ENCODE peak calls at places on chromosomes 4 and X, in ten cellular contexts. One of them, this sample, is unnamed.
A peak's percentile ranks its signal among the peaks of the same experiment; 100 is the strongest.

GRCh38 chrX:151505796-151506195 is 57.7 kb upstream of the PASD1 start:
- DNase-seq in A549: peak; percentile 3
- DNase-seq in stimulated activated naive CD8-positive, alpha-beta T cell treated with anti-CD3 and anti-CD28 coated beads, Interleukin-15, Interleukin-2, amounts not matched to agents 100 U/mL and 50 U/mL, for 24 hours: no peak
- DNase-seq in GM23248: peak; percentile 54
- DNase-seq in stimulated activated CD8-positive, alpha-beta memory T cell treated with anti-CD3 and anti-CD28 coated beads, Interleukin-4, amount 100 ng/mL, for 1 hour: no peak
- DNase-seq in NCI-H1694 treated with DMSO at 0.1 percent for 48 hours: no peak
- DNase-seq in AG10803: peak; percentile 12
- DNase-seq in D341Med: peak; percentile 52
- DNase-seq in chondrocyte: no peak
- DNase-seq in IMR-90: no peak
- DNase-seq in this sample: peak; percentile 31

GRCh38 chr4:5143940-5144339 is 92.7 kb downstream of the STK32B start:
- DNase-seq in A549: no peak
- DNase-seq in stimulated activated naive CD8-positive, alpha-beta T cell treated with anti-CD3 and anti-CD28 coated beads, Interleukin-15, Interleukin-2, amounts not matched to agents 100 U/mL and 50 U/mL, for 24 hours: no peak
- DNase-seq in GM23248: no peak
- DNase-seq in stimulated activated CD8-positive, alpha-beta memory T cell treated with anti-CD3 and anti-CD28 coated beads, Interleukin-4, amount 100 ng/mL, for 1 hour: no peak
- DNase-seq in NCI-H1694 treated with DMSO at 0.1 percent for 48 hours: no peak
- DNase-seq in AG10803: peak; percentile 53
- DNase-seq in D341Med: no peak
- DNase-seq in chondrocyte: no peak
- DNase-seq in IMR-90: no peak
- DNase-seq in this sample: no peak

GRCh38 chr4:110467400-110467799 is 8.6 kb upstream of the ENPEP start:
- DNase-seq in A549: no peak
- DNase-seq in stimulated activated naive CD8-positive, alpha-beta T cell treated with anti-CD3 and anti-CD28 coated beads, Interleukin-15, Interleukin-2, amounts not matched to agents 100 U/mL and 50 U/mL, for 24 hours: no peak
- DNase-seq in GM23248: no peak
- DNase-seq in stimulated activated CD8-positive, alpha-beta memory T cell treated with anti-CD3 and anti-CD28 coated beads, Interleukin-4, amount 100 ng/mL, for 1 hour: no peak
- DNase-seq in NCI-H1694 treated with DMSO at 0.1 percent for 48 hours: no peak
- DNase-seq in AG10803: no peak
- DNase-seq in D341Med: no peak
- DNase-seq in chondrocyte: no peak
- DNase-seq in IMR-90: no peak
- DNase-seq in this sample: no peak

GRCh38 chr4:3523628-3524221 is 8.5 kb downstream of the LRPAP1 start:
- DNase-seq in A549: no peak
- DNase-seq in stimulated activated naive CD8-positive, alpha-beta T cell treated with anti-CD3 and anti-CD28 coated beads, Interleukin-15, Interleukin-2, amounts not matched to agents 100 U/mL and 50 U/mL, for 24 hours: no peak
- DNase-seq in GM23248: no peak
- DNase-seq in stimulated activated CD8-positive, alpha-beta memory T cell treated with anti-CD3 and anti-CD28 coated beads, Interleukin-4, amount 100 ng/mL, for 1 hour: no peak
- DNase-seq in NCI-H1694 treated with DMSO at 0.1 percent for 48 hours: no peak
- DNase-seq in AG10803: no peak
- DNase-seq in D341Med: no peak
- DNase-seq in chondrocyte: peak; percentile 79
- DNase-seq in IMR-90: no peak
- DNase-seq in this sample: no peak

GRCh38 chrX:102978594-102978993 is 41.5 kb downstream of the RAB40AL start:
- DNase-seq in A549: no peak
- DNase-seq in stimulated activated naive CD8-positive, alpha-beta T cell treated with anti-CD3 and anti-CD28 coated beads, Interleukin-15, Interleukin-2, amounts not matched to agents 100 U/mL and 50 U/mL, for 24 hours: no peak
- DNase-seq in GM23248: no peak
- DNase-seq in stimulated activated CD8-positive, alpha-beta memory T cell treated with anti-CD3 and anti-CD28 coated beads, Interleukin-4, amount 100 ng/mL, for 1 hour: no peak
- DNase-seq in NCI-H1694 treated with DMSO at 0.1 percent for 48 hours: no peak
- DNase-seq in AG10803: no peak
- DNase-seq in D341Med: no peak
- DNase-seq in chondrocyte: no peak
- DNase-seq in IMR-90: no peak
- DNase-seq in this sample: no peak

GRCh38 chrX:10102046-10102704 is 54.6 kb upstream of the CLCN4 start:
- DNase-seq in A549: no peak
- DNase-seq in stimulated activated naive CD8-positive, alpha-beta T cell treated with anti-CD3 and anti-CD28 coated beads, Interleukin-15, Interleukin-2, amounts not matched to agents 100 U/mL and 50 U/mL, for 24 hours: no peak
- DNase-seq in GM23248: no peak
- DNase-seq in stimulated activated CD8-positive, alpha-beta memory T cell treated with anti-CD3 and anti-CD28 coated beads, Interleukin-4, amount 100 ng/mL, for 1 hour: no peak
- DNase-seq in NCI-H1694 treated with DMSO at 0.1 percent for 48 hours: no peak
- DNase-seq in AG10803: no peak
- DNase-seq in D341Med: no peak
- DNase-seq in chondrocyte: no peak
- DNase-seq in IMR-90: no peak
- DNase-seq in this sample: no peak

GRCh38 chr4:24472514-24473308 is 111.6 kb downstream of the DHX15 start:
- DNase-seq in A549: peak; percentile 71
- DNase-seq in stimulated activated naive CD8-positive, alpha-beta T cell treated with anti-CD3 and anti-CD28 coated beads, Interleukin-15, Interleukin-2, amounts not matched to agents 100 U/mL and 50 U/mL, for 24 hours: peak; percentile 48
- DNase-seq in GM23248: peak; percentile 86
- DNase-seq in stimulated activated CD8-positive, alpha-beta memory T cell treated with anti-CD3 and anti-CD28 coated beads, Interleukin-4, amount 100 ng/mL, for 1 hour: no peak
- DNase-seq in NCI-H1694 treated with DMSO at 0.1 percent for 48 hours: peak; percentile 43
- DNase-seq in AG10803: peak; percentile 69
- DNase-seq in D341Med: peak; percentile 88
- DNase-seq in chondrocyte: peak; percentile 96
- DNase-seq in IMR-90: peak; percentile 74
- DNase-seq in this sample: peak; percentile 86

GRCh38 chrX:1486749-1487361 is 34.1 kb upstream of the ASMTL start:
- DNase-seq in A549: no peak
- DNase-seq in stimulated activated naive CD8-positive, alpha-beta T cell treated with anti-CD3 and anti-CD28 coated beads, Interleukin-15, Interleukin-2, amounts not matched to agents 100 U/mL and 50 U/mL, for 24 hours: no peak
- DNase-seq in GM23248: no peak
- DNase-seq in stimulated activated CD8-positive, alpha-beta memory T cell treated with anti-CD3 and anti-CD28 coated beads, Interleukin-4, amount 100 ng/mL, for 1 hour: no peak
- DNase-seq in NCI-H1694 treated with DMSO at 0.1 percent for 48 hours: no peak
- DNase-seq in AG10803: no peak
- DNase-seq in D341Med: no peak
- DNase-seq in chondrocyte: no peak
- DNase-seq in IMR-90: no peak
- DNase-seq in this sample: no peak

GRCh38 chr4:95220205-95221175 is 328.3 kb downstream of the UNC5C start:
- DNase-seq in A549: no peak
- DNase-seq in stimulated activated naive CD8-positive, alpha-beta T cell treated with anti-CD3 and anti-CD28 coated beads, Interleukin-15, Interleukin-2, amounts not matched to agents 100 U/mL and 50 U/mL, for 24 hours: no peak
- DNase-seq in GM23248: no peak
- DNase-seq in stimulated activated CD8-positive, alpha-beta memory T cell treated with anti-CD3 and anti-CD28 coated beads, Interleukin-4, amount 100 ng/mL, for 1 hour: no peak
- DNase-seq in NCI-H1694 treated with DMSO at 0.1 percent for 48 hours: no peak
- DNase-seq in AG10803: no peak
- DNase-seq in D341Med: no peak
- DNase-seq in chondrocyte: no peak
- DNase-seq in IMR-90: no peak
- DNase-seq in this sample: no peak

GRCh38 chrX:2928583-2929434 is at the start of gene ARSD:
- DNase-seq in A549: peak; percentile 73
- DNase-seq in stimulated activated naive CD8-positive, alpha-beta T cell treated with anti-CD3 and anti-CD28 coated beads, Interleukin-15, Interleukin-2, amounts not matched to agents 100 U/mL and 50 U/mL, for 24 hours: peak; percentile 53
- DNase-seq in GM23248: peak; percentile 87
- DNase-seq in stimulated activated CD8-positive, alpha-beta memory T cell treated with anti-CD3 and anti-CD28 coated beads, Interleukin-4, amount 100 ng/mL, for 1 hour: peak; percentile 27
- DNase-seq in NCI-H1694 treated with DMSO at 0.1 percent for 48 hours: no peak
- DNase-seq in AG10803: peak; percentile 89
- DNase-seq in D341Med: peak; percentile 35
- DNase-seq in chondrocyte: peak; percentile 95
- DNase-seq in IMR-90: peak; percentile 86
- DNase-seq in this sample: peak; percentile 93

GRCh38 chr4:100962698-100963097 is 384.6 kb downstream of the PPP3CA start:
- DNase-seq in A549: no peak
- DNase-seq in stimulated activated naive CD8-positive, alpha-beta T cell treated with anti-CD3 and anti-CD28 coated beads, Interleukin-15, Interleukin-2, amounts not matched to agents 100 U/mL and 50 U/mL, for 24 hours: no peak
- DNase-seq in GM23248: no peak
- DNase-seq in stimulated activated CD8-positive, alpha-beta memory T cell treated with anti-CD3 and anti-CD28 coated beads, Interleukin-4, amount 100 ng/mL, for 1 hour: no peak
- DNase-seq in NCI-H1694 treated with DMSO at 0.1 percent for 48 hours: no peak
- DNase-seq in AG10803: no peak
- DNase-seq in D341Med: no peak
- DNase-seq in chondrocyte: no peak
- DNase-seq in IMR-90: no peak
- DNase-seq in this sample: no peak

GRCh38 chr4:95798727-95799126 is 41.2 kb upstream of the PDHA2 start:
- DNase-seq in A549: no peak
- DNase-seq in stimulated activated naive CD8-positive, alpha-beta T cell treated with anti-CD3 and anti-CD28 coated beads, Interleukin-15, Interleukin-2, amounts not matched to agents 100 U/mL and 50 U/mL, for 24 hours: no peak
- DNase-seq in GM23248: no peak
- DNase-seq in stimulated activated CD8-positive, alpha-beta memory T cell treated with anti-CD3 and anti-CD28 coated beads, Interleukin-4, amount 100 ng/mL, for 1 hour: no peak
- DNase-seq in NCI-H1694 treated with DMSO at 0.1 percent for 48 hours: no peak
- DNase-seq in AG10803: no peak
- DNase-seq in D341Med: no peak
- DNase-seq in chondrocyte: no peak
- DNase-seq in IMR-90: no peak
- DNase-seq in this sample: no peak

GRCh38 chr4:7055111-7055989 is 12.2 kb downstream of the TADA2B start:
- DNase-seq in A549: no peak
- DNase-seq in stimulated activated naive CD8-positive, alpha-beta T cell treated with anti-CD3 and anti-CD28 coated beads, Interleukin-15, Interleukin-2, amounts not matched to agents 100 U/mL and 50 U/mL, for 24 hours: no peak
- DNase-seq in GM23248: peak; percentile 27
- DNase-seq in stimulated activated CD8-positive, alpha-beta memory T cell treated with anti-CD3 and anti-CD28 coated beads, Interleukin-4, amount 100 ng/mL, for 1 hour: no peak
- DNase-seq in NCI-H1694 treated with DMSO at 0.1 percent for 48 hours: no peak
- DNase-seq in AG10803: no peak
- DNase-seq in D341Med: no peak
- DNase-seq in chondrocyte: no peak
- DNase-seq in IMR-90: peak; percentile 69
- DNase-seq in this sample: no peak

GRCh38 chrX:9197231-9197630 is 163.3 kb upstream of the FAM9B start:
- DNase-seq in A549: no peak
- DNase-seq in stimulated activated naive CD8-positive, alpha-beta T cell treated with anti-CD3 and anti-CD28 coated beads, Interleukin-15, Interleukin-2, amounts not matched to agents 100 U/mL and 50 U/mL, for 24 hours: no peak
- DNase-seq in GM23248: peak; percentile 45
- DNase-seq in stimulated activated CD8-positive, alpha-beta memory T cell treated with anti-CD3 and anti-CD28 coated beads, Interleukin-4, amount 100 ng/mL, for 1 hour: no peak
- DNase-seq in NCI-H1694 treated with DMSO at 0.1 percent for 48 hours: no peak
- DNase-seq in AG10803: peak; percentile 24
- DNase-seq in D341Med: no peak
- DNase-seq in chondrocyte: no peak
- DNase-seq in IMR-90: peak; percentile 75
- DNase-seq in this sample: peak; percentile 28

GRCh38 chr4:1614854-1615595 is 69.1 kb downstream of the FAM53A start:
- DNase-seq in A549: no peak
- DNase-seq in stimulated activated naive CD8-positive, alpha-beta T cell treated with anti-CD3 and anti-CD28 coated beads, Interleukin-15, Interleukin-2, amounts not matched to agents 100 U/mL and 50 U/mL, for 24 hours: no peak
- DNase-seq in GM23248: no peak
- DNase-seq in stimulated activated CD8-positive, alpha-beta memory T cell treated with anti-CD3 and anti-CD28 coated beads, Interleukin-4, amount 100 ng/mL, for 1 hour: no peak
- DNase-seq in NCI-H1694 treated with DMSO at 0.1 percent for 48 hours: no peak
- DNase-seq in AG10803: no peak
- DNase-seq in D341Med: no peak
- DNase-seq in chondrocyte: no peak
- DNase-seq in IMR-90: no peak
- DNase-seq in this sample: no peak

GRCh38 chrX:78950157-78950556 is 5.0 kb downstream of the P2RY10 start:
- DNase-seq in A549: no peak
- DNase-seq in stimulated activated naive CD8-positive, alpha-beta T cell treated with anti-CD3 and anti-CD28 coated beads, Interleukin-15, Interleukin-2, amounts not matched to agents 100 U/mL and 50 U/mL, for 24 hours: no peak
- DNase-seq in GM23248: no peak
- DNase-seq in stimulated activated CD8-positive, alpha-beta memory T cell treated with anti-CD3 and anti-CD28 coated beads, Interleukin-4, amount 100 ng/mL, for 1 hour: no peak
- DNase-seq in NCI-H1694 treated with DMSO at 0.1 percent for 48 hours: no peak
- DNase-seq in AG10803: no peak
- DNase-seq in D341Med: no peak
- DNase-seq in chondrocyte: no peak
- DNase-seq in IMR-90: no peak
- DNase-seq in this sample: no peak

GRCh38 chr4:8133897-8134542 is 24.6 kb downstream of the ABLIM2 start:
- DNase-seq in A549: no peak
- DNase-seq in stimulated activated naive CD8-positive, alpha-beta T cell treated with anti-CD3 and anti-CD28 coated beads, Interleukin-15, Interleukin-2, amounts not matched to agents 100 U/mL and 50 U/mL, for 24 hours: no peak
- DNase-seq in GM23248: no peak
- DNase-seq in stimulated activated CD8-positive, alpha-beta memory T cell treated with anti-CD3 and anti-CD28 coated beads, Interleukin-4, amount 100 ng/mL, for 1 hour: no peak
- DNase-seq in NCI-H1694 treated with DMSO at 0.1 percent for 48 hours: no peak
- DNase-seq in AG10803: no peak
- DNase-seq in D341Med: no peak
- DNase-seq in chondrocyte: no peak
- DNase-seq in IMR-90: no peak
- DNase-seq in this sample: no peak

GRCh38 chr4:76606662-76607265 is 171.7 kb downstream of the SHROOM3 start:
- DNase-seq in A549: no peak
- DNase-seq in stimulated activated naive CD8-positive, alpha-beta T cell treated with anti-CD3 and anti-CD28 coated beads, Interleukin-15, Interleukin-2, amounts not matched to agents 100 U/mL and 50 U/mL, for 24 hours: no peak
- DNase-seq in GM23248: peak; percentile 65
- DNase-seq in stimulated activated CD8-positive, alpha-beta memory T cell treated with anti-CD3 and anti-CD28 coated beads, Interleukin-4, amount 100 ng/mL, for 1 hour: no peak
- DNase-seq in NCI-H1694 treated with DMSO at 0.1 percent for 48 hours: no peak
- DNase-seq in AG10803: no peak
- DNase-seq in D341Med: no peak
- DNase-seq in chondrocyte: no peak
- DNase-seq in IMR-90: no peak
- DNase-seq in this sample: no peak

GRCh38 chrX:118965395-118965794 is 9.0 kb upstream of the LONRF3 start:
- DNase-seq in A549: no peak
- DNase-seq in stimulated activated naive CD8-positive, alpha-beta T cell treated with anti-CD3 and anti-CD28 coated beads, Interleukin-15, Interleukin-2, amounts not matched to agents 100 U/mL and 50 U/mL, for 24 hours: no peak
- DNase-seq in GM23248: no peak
- DNase-seq in stimulated activated CD8-positive, alpha-beta memory T cell treated with anti-CD3 and anti-CD28 coated beads, Interleukin-4, amount 100 ng/mL, for 1 hour: no peak
- DNase-seq in NCI-H1694 treated with DMSO at 0.1 percent for 48 hours: no peak
- DNase-seq in AG10803: no peak
- DNase-seq in D341Med: no peak
- DNase-seq in chondrocyte: no peak
- DNase-seq in IMR-90: no peak
- DNase-seq in this sample: no peak

GRCh38 chr4:170134821-170135220 is 45.1 kb upstream of the AADAT start:
- DNase-seq in A549: no peak
- DNase-seq in stimulated activated naive CD8-positive, alpha-beta T cell treated with anti-CD3 and anti-CD28 coated beads, Interleukin-15, Interleukin-2, amounts not matched to agents 100 U/mL and 50 U/mL, for 24 hours: no peak
- DNase-seq in GM23248: no peak
- DNase-seq in stimulated activated CD8-positive, alpha-beta memory T cell treated with anti-CD3 and anti-CD28 coated beads, Interleukin-4, amount 100 ng/mL, for 1 hour: no peak
- DNase-seq in NCI-H1694 treated with DMSO at 0.1 percent for 48 hours: no peak
- DNase-seq in AG10803: no peak
- DNase-seq in D341Med: no peak
- DNase-seq in chondrocyte: no peak
- DNase-seq in IMR-90: no peak
- DNase-seq in this sample: no peak

GRCh38 chrX:96713303-96713702 is 28.7 kb downstream of the DIAPH2 start:
- DNase-seq in A549: no peak
- DNase-seq in stimulated activated naive CD8-positive, alpha-beta T cell treated with anti-CD3 and anti-CD28 coated beads, Interleukin-15, Interleukin-2, amounts not matched to agents 100 U/mL and 50 U/mL, for 24 hours: no peak
- DNase-seq in GM23248: no peak
- DNase-seq in stimulated activated CD8-positive, alpha-beta memory T cell treated with anti-CD3 and anti-CD28 coated beads, Interleukin-4, amount 100 ng/mL, for 1 hour: no peak
- DNase-seq in NCI-H1694 treated with DMSO at 0.1 percent for 48 hours: no peak
- DNase-seq in AG10803: no peak
- DNase-seq in D341Med: no peak
- DNase-seq in chondrocyte: no peak
- DNase-seq in IMR-90: no peak
- DNase-seq in this sample: no peak

GRCh38 chr4:149897784-149898183 is 82.1 kb upstream of the IQCM start:
- DNase-seq in A549: no peak
- DNase-seq in stimulated activated naive CD8-positive, alpha-beta T cell treated with anti-CD3 and anti-CD28 coated beads, Interleukin-15, Interleukin-2, amounts not matched to agents 100 U/mL and 50 U/mL, for 24 hours: no peak
- DNase-seq in GM23248: peak; percentile 51
- DNase-seq in stimulated activated CD8-positive, alpha-beta memory T cell treated with anti-CD3 and anti-CD28 coated beads, Interleukin-4, amount 100 ng/mL, for 1 hour: no peak
- DNase-seq in NCI-H1694 treated with DMSO at 0.1 percent for 48 hours: peak; percentile 31
- DNase-seq in AG10803: peak; percentile 20
- DNase-seq in D341Med: peak; percentile 39
- DNase-seq in chondrocyte: no peak
- DNase-seq in IMR-90: peak; percentile 26
- DNase-seq in this sample: peak; percentile 60

GRCh38 chr4:126604273-126604867 is 1028.4 kb upstream of the INTU start:
- DNase-seq in A549: peak; percentile 1
- DNase-seq in stimulated activated naive CD8-positive, alpha-beta T cell treated with anti-CD3 and anti-CD28 coated beads, Interleukin-15, Interleukin-2, amounts not matched to agents 100 U/mL and 50 U/mL, for 24 hours: no peak
- DNase-seq in GM23248: peak; percentile 71
- DNase-seq in stimulated activated CD8-positive, alpha-beta memory T cell treated with anti-CD3 and anti-CD28 coated beads, Interleukin-4, amount 100 ng/mL, for 1 hour: no peak
- DNase-seq in NCI-H1694 treated with DMSO at 0.1 percent for 48 hours: peak; percentile 12
- DNase-seq in AG10803: peak; percentile 62
- DNase-seq in D341Med: peak; percentile 55
- DNase-seq in chondrocyte: no peak
- DNase-seq in IMR-90: peak; percentile 61
- DNase-seq in this sample: peak; percentile 78

GRCh38 chr4:43242611-43243010 is 350.1 kb downstream of the GRXCR1 start:
- DNase-seq in A549: no peak
- DNase-seq in stimulated activated naive CD8-positive, alpha-beta T cell treated with anti-CD3 and anti-CD28 coated beads, Interleukin-15, Interleukin-2, amounts not matched to agents 100 U/mL and 50 U/mL, for 24 hours: no peak
- DNase-seq in GM23248: peak; percentile 66
- DNase-seq in stimulated activated CD8-positive, alpha-beta memory T cell treated with anti-CD3 and anti-CD28 coated beads, Interleukin-4, amount 100 ng/mL, for 1 hour: no peak
- DNase-seq in NCI-H1694 treated with DMSO at 0.1 percent for 48 hours: no peak
- DNase-seq in AG10803: peak; percentile 64
- DNase-seq in D341Med: no peak
- DNase-seq in chondrocyte: no peak
- DNase-seq in IMR-90: peak; percentile 39
- DNase-seq in this sample: no peak

GRCh38 chr4:88674565-88674964 is 23.1 kb downstream of the NAP1L5 start:
- DNase-seq in A549: no peak
- DNase-seq in stimulated activated naive CD8-positive, alpha-beta T cell treated with anti-CD3 and anti-CD28 coated beads, Interleukin-15, Interleukin-2, amounts not matched to agents 100 U/mL and 50 U/mL, for 24 hours: no peak
- DNase-seq in GM23248: peak; percentile 51
- DNase-seq in stimulated activated CD8-positive, alpha-beta memory T cell treated with anti-CD3 and anti-CD28 coated beads, Interleukin-4, amount 100 ng/mL, for 1 hour: no peak
- DNase-seq in NCI-H1694 treated with DMSO at 0.1 percent for 48 hours: no peak
- DNase-seq in AG10803: no peak
- DNase-seq in D341Med: no peak
- DNase-seq in chondrocyte: no peak
- DNase-seq in IMR-90: peak; percentile 70
- DNase-seq in this sample: no peak

GRCh38 chr4:101104264-101105052 is 242.9 kb downstream of the PPP3CA start:
- DNase-seq in A549: no peak
- DNase-seq in stimulated activated naive CD8-positive, alpha-beta T cell treated with anti-CD3 and anti-CD28 coated beads, Interleukin-15, Interleukin-2, amounts not matched to agents 100 U/mL and 50 U/mL, for 24 hours: no peak
- DNase-seq in GM23248: no peak
- DNase-seq in stimulated activated CD8-positive, alpha-beta memory T cell treated with anti-CD3 and anti-CD28 coated beads, Interleukin-4, amount 100 ng/mL, for 1 hour: no peak
- DNase-seq in NCI-H1694 treated with DMSO at 0.1 percent for 48 hours: no peak
- DNase-seq in AG10803: no peak
- DNase-seq in D341Med: no peak
- DNase-seq in chondrocyte: no peak
- DNase-seq in IMR-90: peak; percentile 18
- DNase-seq in this sample: no peak

GRCh38 chr4:97759785-97760184 is 383.5 kb downstream of the STPG2 start:
- DNase-seq in A549: no peak
- DNase-seq in stimulated activated naive CD8-positive, alpha-beta T cell treated with anti-CD3 and anti-CD28 coated beads, Interleukin-15, Interleukin-2, amounts not matched to agents 100 U/mL and 50 U/mL, for 24 hours: no peak
- DNase-seq in GM23248: no peak
- DNase-seq in stimulated activated CD8-positive, alpha-beta memory T cell treated with anti-CD3 and anti-CD28 coated beads, Interleukin-4, amount 100 ng/mL, for 1 hour: no peak
- DNase-seq in NCI-H1694 treated with DMSO at 0.1 percent for 48 hours: no peak
- DNase-seq in AG10803: no peak
- DNase-seq in D341Med: no peak
- DNase-seq in chondrocyte: no peak
- DNase-seq in IMR-90: no peak
- DNase-seq in this sample: no peak

GRCh38 chr4:123987408-123987807 is 590.8 kb downstream of the SPRY1 start:
- DNase-seq in A549: no peak
- DNase-seq in stimulated activated naive CD8-positive, alpha-beta T cell treated with anti-CD3 and anti-CD28 coated beads, Interleukin-15, Interleukin-2, amounts not matched to agents 100 U/mL and 50 U/mL, for 24 hours: no peak
- DNase-seq in GM23248: peak; percentile 4
- DNase-seq in stimulated activated CD8-positive, alpha-beta memory T cell treated with anti-CD3 and anti-CD28 coated beads, Interleukin-4, amount 100 ng/mL, for 1 hour: no peak
- DNase-seq in NCI-H1694 treated with DMSO at 0.1 percent for 48 hours: no peak
- DNase-seq in AG10803: no peak
- DNase-seq in D341Med: no peak
- DNase-seq in chondrocyte: no peak
- DNase-seq in IMR-90: no peak
- DNase-seq in this sample: no peak